ENCODE peak calls at places on chromosomes 5 and 9, in ten cellular contexts. One of them, this sample, is unnamed.
A peak's percentile ranks its signal among the peaks of the same experiment; 100 is the strongest.

GRCh38 chr5:169344629-169345028 is 43.7 kb upstream of the SLIT3 start:
- DNase-seq in SK-N-MC: no peak
- DNase-seq in H1: no peak
- DNase-seq in mesendoderm: no peak
- DNase-seq in tibial artery: peak; percentile 76
- DNase-seq in transverse colon: no peak
- DNase-seq in psoas muscle: peak; percentile 17
- DNase-seq in CD4-positive, alpha-beta T cell: no peak
- DNase-seq in dorsolateral prefrontal cortex: no peak
- DNase-seq in endodermal cell: no peak
- DNase-seq in this sample: no peak

GRCh38 chr5:76986828-76987526 is 34.1 kb downstream of the CRHBP start:
- DNase-seq in SK-N-MC: no peak
- DNase-seq in mesendoderm: peak; percentile 93
- DNase-seq in CD4-positive, alpha-beta T cell: no peak
- DNase-seq in transverse colon: no peak
- DNase-seq in psoas muscle: no peak
- DNase-seq in tibial artery: no peak
- DNase-seq in endodermal cell: peak; percentile 50
- DNase-seq in dorsolateral prefrontal cortex: no peak
- DNase-seq in H1: no peak
- DNase-seq in this sample: no peak

GRCh38 chr5:150065346-150065745 is 21.0 kb downstream of the CSF1R start:
- DNase-seq in CD4-positive, alpha-beta T cell: no peak
- DNase-seq in H1: no peak
- DNase-seq in mesendoderm: no peak
- DNase-seq in SK-N-MC: no peak
- DNase-seq in transverse colon: peak; percentile 40
- DNase-seq in endodermal cell: peak; percentile 61
- DNase-seq in dorsolateral prefrontal cortex: no peak
- DNase-seq in psoas muscle: peak; percentile 49
- DNase-seq in tibial artery: peak; percentile 89
- DNase-seq in this sample: no peak

GRCh38 chr5:140598836-140599235 is 34.1 kb downstream of the CD14 start:
- DNase-seq in SK-N-MC: no peak
- DNase-seq in tibial artery: no peak
- DNase-seq in CD4-positive, alpha-beta T cell: no peak
- DNase-seq in mesendoderm: no peak
- DNase-seq in dorsolateral prefrontal cortex: no peak
- DNase-seq in endodermal cell: no peak
- DNase-seq in transverse colon: no peak
- DNase-seq in psoas muscle: no peak
- DNase-seq in H1: no peak
- DNase-seq in this sample: no peak

GRCh38 chr9:83986765-83987401 is 6.3 kb downstream of the RMI1 start:
- DNase-seq in transverse colon: peak; percentile 70
- DNase-seq in dorsolateral prefrontal cortex: no peak
- DNase-seq in tibial artery: no peak
- DNase-seq in endodermal cell: no peak
- DNase-seq in mesendoderm: no peak
- DNase-seq in H1: no peak
- DNase-seq in SK-N-MC: no peak
- DNase-seq in CD4-positive, alpha-beta T cell: no peak
- DNase-seq in psoas muscle: peak; percentile 19
- DNase-seq in this sample: no peak

GRCh38 chr9:132008184-132008781 is 71.4 kb downstream of the MED27 start:
- DNase-seq in tibial artery: no peak
- DNase-seq in transverse colon: no peak
- DNase-seq in psoas muscle: no peak
- DNase-seq in H1: no peak
- DNase-seq in CD4-positive, alpha-beta T cell: no peak
- DNase-seq in SK-N-MC: no peak
- DNase-seq in endodermal cell: no peak
- DNase-seq in dorsolateral prefrontal cortex: no peak
- DNase-seq in mesendoderm: no peak
- DNase-seq in this sample: no peak

GRCh38 chr9:128532581-128532980 is 19.8 kb upstream of the SPTAN1 start:
- DNase-seq in SK-N-MC: no peak
- DNase-seq in dorsolateral prefrontal cortex: no peak
- DNase-seq in transverse colon: no peak
- DNase-seq in mesendoderm: no peak
- DNase-seq in H1: no peak
- DNase-seq in endodermal cell: no peak
- DNase-seq in psoas muscle: no peak
- DNase-seq in tibial artery: no peak
- DNase-seq in CD4-positive, alpha-beta T cell: no peak
- DNase-seq in this sample: no peak

GRCh38 chr9:134329886-134330285 is 3.6 kb downstream of the RXRA start:
- DNase-seq in endodermal cell: no peak
- DNase-seq in mesendoderm: no peak
- DNase-seq in SK-N-MC: no peak
- DNase-seq in psoas muscle: peak; percentile 76
- DNase-seq in H1: no peak
- DNase-seq in transverse colon: peak; percentile 69
- DNase-seq in tibial artery: peak; percentile 85
- DNase-seq in dorsolateral prefrontal cortex: no peak
- DNase-seq in CD4-positive, alpha-beta T cell: no peak
- DNase-seq in this sample: no peak

GRCh38 chr9:73806876-73807275 is 655.2 kb downstream of the ANXA1 start:
- DNase-seq in tibial artery: no peak
- DNase-seq in endodermal cell: no peak
- DNase-seq in psoas muscle: no peak
- DNase-seq in H1: no peak
- DNase-seq in CD4-positive, alpha-beta T cell: no peak
- DNase-seq in SK-N-MC: no peak
- DNase-seq in dorsolateral prefrontal cortex: no peak
- DNase-seq in mesendoderm: peak; percentile 66
- DNase-seq in transverse colon: no peak
- DNase-seq in this sample: no peak

GRCh38 chr5:111224561-111224989 is 391 bp downstream of the CAMK4 start:
- DNase-seq in SK-N-MC: no peak
- DNase-seq in dorsolateral prefrontal cortex: no peak
- DNase-seq in H1: no peak
- DNase-seq in tibial artery: no peak
- DNase-seq in transverse colon: no peak
- DNase-seq in endodermal cell: no peak
- DNase-seq in CD4-positive, alpha-beta T cell: no peak
- DNase-seq in psoas muscle: no peak
- DNase-seq in mesendoderm: no peak
- DNase-seq in this sample: no peak

GRCh38 chr5:133944263-133945230 is 23.9 kb downstream of the C5orf15 start:
- DNase-seq in psoas muscle: no peak
- DNase-seq in dorsolateral prefrontal cortex: no peak
- DNase-seq in mesendoderm: peak; percentile 67
- DNase-seq in endodermal cell: peak; percentile 89
- DNase-seq in SK-N-MC: no peak
- DNase-seq in H1: peak; percentile 85
- DNase-seq in CD4-positive, alpha-beta T cell: no peak
- DNase-seq in transverse colon: peak; percentile 41
- DNase-seq in tibial artery: peak; percentile 51
- DNase-seq in this sample: peak; percentile 25

GRCh38 chr5:90461303-90461702 is 13.3 kb downstream of the MBLAC2 start:
- DNase-seq in CD4-positive, alpha-beta T cell: no peak
- DNase-seq in endodermal cell: no peak
- DNase-seq in psoas muscle: no peak
- DNase-seq in H1: no peak
- DNase-seq in dorsolateral prefrontal cortex: no peak
- DNase-seq in SK-N-MC: no peak
- DNase-seq in transverse colon: no peak
- DNase-seq in mesendoderm: peak; percentile 6
- DNase-seq in tibial artery: no peak
- DNase-seq in this sample: no peak
- H3K27ac ChIP-seq in CD4-positive, alpha-beta T cell: no peak overlapping the region
- H3K27ac ChIP-seq in endodermal cell: no peak overlapping the region
- H3K27ac ChIP-seq in psoas muscle: no peak overlapping the region
- H3K27ac ChIP-seq in H1: no peak overlapping the region
- H3K27ac ChIP-seq in dorsolateral prefrontal cortex: no peak overlapping the region
- H3K27ac ChIP-seq in SK-N-MC: no peak overlapping the region
- H3K27ac ChIP-seq in transverse colon: no peak overlapping the region
- H3K27ac ChIP-seq in mesendoderm: no peak overlapping the region
- H3K27ac ChIP-seq in tibial artery: no peak overlapping the region
- H3K27ac ChIP-seq in this sample: no peak overlapping the region

GRCh38 chr5:91145233-91145620 is 237.9 kb downstream of the ARRDC3 start:
- DNase-seq in tibial artery: no peak
- DNase-seq in psoas muscle: no peak
- DNase-seq in dorsolateral prefrontal cortex: no peak
- DNase-seq in mesendoderm: no peak
- DNase-seq in transverse colon: no peak
- DNase-seq in CD4-positive, alpha-beta T cell: no peak
- DNase-seq in H1: no peak
- DNase-seq in endodermal cell: no peak
- DNase-seq in SK-N-MC: no peak
- DNase-seq in this sample: no peak
- H3K27ac ChIP-seq in tibial artery: peak overlapping the region; percentile 58
- H3K27ac ChIP-seq in psoas muscle: peak overlapping the region; percentile 31
- H3K27ac ChIP-seq in dorsolateral prefrontal cortex: peak overlapping the region; percentile 9
- H3K27ac ChIP-seq in mesendoderm: no peak overlapping the region
- H3K27ac ChIP-seq in transverse colon: peak overlapping the region; percentile 47
- H3K27ac ChIP-seq in CD4-positive, alpha-beta T cell: no peak overlapping the region
- H3K27ac ChIP-seq in H1: no peak overlapping the region
- H3K27ac ChIP-seq in endodermal cell: no peak overlapping the region
- H3K27ac ChIP-seq in SK-N-MC: no peak overlapping the region
- H3K27ac ChIP-seq in this sample: no peak overlapping the region

GRCh38 chr5:50745221-50745620 is 78.8 kb downstream of the PARP8 start:
- DNase-seq in mesendoderm: no peak
- DNase-seq in H1: no peak
- DNase-seq in psoas muscle: no peak
- DNase-seq in endodermal cell: no peak
- DNase-seq in CD4-positive, alpha-beta T cell: no peak
- DNase-seq in SK-N-MC: no peak
- DNase-seq in transverse colon: no peak
- DNase-seq in dorsolateral prefrontal cortex: no peak
- DNase-seq in tibial artery: no peak
- DNase-seq in this sample: no peak
- H3K27ac ChIP-seq in mesendoderm: no peak overlapping the region
- H3K27ac ChIP-seq in H1: no peak overlapping the region
- H3K27ac ChIP-seq in psoas muscle: no peak overlapping the region
- H3K27ac ChIP-seq in endodermal cell: no peak overlapping the region
- H3K27ac ChIP-seq in CD4-positive, alpha-beta T cell: peak overlapping the region; percentile 68
- H3K27ac ChIP-seq in SK-N-MC: no peak overlapping the region
- H3K27ac ChIP-seq in transverse colon: peak overlapping the region; percentile 58
- H3K27ac ChIP-seq in dorsolateral prefrontal cortex: no peak overlapping the region
- H3K27ac ChIP-seq in tibial artery: peak overlapping the region; percentile 51
- H3K27ac ChIP-seq in this sample: no peak overlapping the region

DNA sequence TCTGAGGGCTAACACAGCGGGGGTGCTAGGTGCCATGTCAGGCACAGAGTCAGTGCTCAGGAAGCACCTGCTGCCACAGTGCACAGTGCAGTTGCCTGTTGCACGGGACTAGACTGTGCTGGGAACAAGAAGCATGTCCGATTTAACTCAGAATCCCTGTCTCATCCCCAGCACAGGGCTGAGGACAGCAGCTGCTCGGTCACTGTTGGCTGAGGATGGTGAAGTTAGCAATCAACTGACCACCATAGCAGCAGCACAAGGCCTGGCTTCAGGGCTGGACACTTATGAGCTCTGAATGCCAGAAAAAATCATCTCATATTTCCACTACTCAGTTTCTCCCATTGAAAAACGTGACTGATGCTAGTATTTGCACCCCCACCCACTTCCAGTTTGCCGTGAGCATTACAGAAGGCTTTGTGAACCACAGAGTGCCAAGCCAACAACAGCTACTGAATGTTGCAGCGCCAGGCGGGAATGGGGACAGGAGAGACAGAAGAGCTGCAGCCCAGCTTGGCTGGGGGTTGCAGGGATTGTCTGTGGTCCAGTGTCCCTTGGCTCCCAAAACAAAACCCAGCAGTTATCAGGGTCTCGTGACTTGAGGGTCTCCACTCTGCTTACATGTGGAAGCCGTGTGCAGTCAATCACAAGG is 155.5 kb downstream of the CRB2 start:
- DNase-seq in dorsolateral prefrontal cortex: no peak
- DNase-seq in mesendoderm: no peak
- DNase-seq in endodermal cell: no peak
- DNase-seq in SK-N-MC: no peak
- DNase-seq in H1: no peak
- DNase-seq in CD4-positive, alpha-beta T cell: no peak
- DNase-seq in transverse colon: no peak
- DNase-seq in psoas muscle: no peak
- DNase-seq in tibial artery: no peak
- DNase-seq in this sample: peak; percentile 17
- H3K27ac ChIP-seq in dorsolateral prefrontal cortex: no peak overlapping the region
- H3K27ac ChIP-seq in mesendoderm: no peak overlapping the region
- H3K27ac ChIP-seq in endodermal cell: no peak overlapping the region
- H3K27ac ChIP-seq in SK-N-MC: no peak overlapping the region
- H3K27ac ChIP-seq in H1: no peak overlapping the region
- H3K27ac ChIP-seq in CD4-positive, alpha-beta T cell: no peak overlapping the region
- H3K27ac ChIP-seq in transverse colon: no peak overlapping the region
- H3K27ac ChIP-seq in psoas muscle: no peak overlapping the region
- H3K27ac ChIP-seq in tibial artery: no peak overlapping the region
- H3K27ac ChIP-seq in this sample: no peak overlapping the region

GRCh38 chr9:115969096-115969495 is 184.5 kb upstream of the PAPPA start:
- DNase-seq in dorsolateral prefrontal cortex: no peak
- DNase-seq in mesendoderm: no peak
- DNase-seq in CD4-positive, alpha-beta T cell: no peak
- DNase-seq in transverse colon: no peak
- DNase-seq in psoas muscle: no peak
- DNase-seq in endodermal cell: no peak
- DNase-seq in SK-N-MC: no peak
- DNase-seq in tibial artery: no peak
- DNase-seq in H1: no peak
- DNase-seq in this sample: no peak

GRCh38 chr9:115972362-115972761 is 181.2 kb upstream of the PAPPA start:
- DNase-seq in transverse colon: no peak
- DNase-seq in tibial artery: no peak
- DNase-seq in mesendoderm: no peak
- DNase-seq in dorsolateral prefrontal cortex: no peak
- DNase-seq in H1: no peak
- DNase-seq in CD4-positive, alpha-beta T cell: no peak
- DNase-seq in SK-N-MC: no peak
- DNase-seq in psoas muscle: no peak
- DNase-seq in endodermal cell: no peak
- DNase-seq in this sample: no peak

GRCh38 chr9:115976726-115977125 is 176.9 kb upstream of the PAPPA start:
- DNase-seq in dorsolateral prefrontal cortex: no peak
- DNase-seq in tibial artery: no peak
- DNase-seq in transverse colon: no peak
- DNase-seq in H1: no peak
- DNase-seq in psoas muscle: no peak
- DNase-seq in mesendoderm: no peak
- DNase-seq in endodermal cell: no peak
- DNase-seq in CD4-positive, alpha-beta T cell: no peak
- DNase-seq in SK-N-MC: no peak
- DNase-seq in this sample: no peak

GRCh38 chr9:115973241-115973640 is 180.3 kb upstream of the PAPPA start:
- DNase-seq in mesendoderm: no peak
- DNase-seq in SK-N-MC: no peak
- DNase-seq in tibial artery: no peak
- DNase-seq in dorsolateral prefrontal cortex: no peak
- DNase-seq in H1: no peak
- DNase-seq in transverse colon: no peak
- DNase-seq in endodermal cell: no peak
- DNase-seq in psoas muscle: no peak
- DNase-seq in CD4-positive, alpha-beta T cell: no peak
- DNase-seq in this sample: no peak

DNA sequence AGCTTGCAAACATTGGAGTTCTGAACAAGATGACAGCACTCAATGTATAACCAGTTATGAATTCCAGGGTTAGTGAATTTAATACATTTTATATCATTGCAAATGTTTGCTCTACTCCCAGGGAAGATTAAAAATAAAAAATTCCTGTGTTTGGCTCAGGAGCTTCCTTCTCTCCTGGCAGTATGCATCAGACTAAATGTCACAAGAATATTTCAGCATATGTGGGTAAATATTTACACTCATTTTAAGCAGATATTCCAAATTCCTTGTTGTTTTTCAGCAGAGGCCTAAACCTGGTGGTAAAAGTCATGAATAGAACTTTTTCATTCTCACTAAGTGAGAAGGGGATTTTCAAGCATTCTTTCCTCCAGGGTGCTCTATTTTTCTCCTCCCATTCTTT is 180.8 kb upstream of the PAPPA start:
- DNase-seq in SK-N-MC: no peak
- DNase-seq in dorsolateral prefrontal cortex: no peak
- DNase-seq in transverse colon: no peak
- DNase-seq in mesendoderm: no peak
- DNase-seq in endodermal cell: no peak
- DNase-seq in psoas muscle: no peak
- DNase-seq in H1: no peak
- DNase-seq in CD4-positive, alpha-beta T cell: no peak
- DNase-seq in tibial artery: no peak
- DNase-seq in this sample: no peak
- H3K27ac ChIP-seq in SK-N-MC: peak overlapping the region; percentile 95
- H3K27ac ChIP-seq in dorsolateral prefrontal cortex: no peak overlapping the region
- H3K27ac ChIP-seq in transverse colon: no peak overlapping the region
- H3K27ac ChIP-seq in mesendoderm: no peak overlapping the region
- H3K27ac ChIP-seq in endodermal cell: no peak overlapping the region
- H3K27ac ChIP-seq in psoas muscle: no peak overlapping the region
- H3K27ac ChIP-seq in H1: no peak overlapping the region
- H3K27ac ChIP-seq in CD4-positive, alpha-beta T cell: no peak overlapping the region
- H3K27ac ChIP-seq in tibial artery: no peak overlapping the region
- H3K27ac ChIP-seq in this sample: no peak overlapping the region